ENCODE peak calls at places on chromosomes 5 and 9, in nine cellular contexts. One of them, this sample, is unnamed.
A peak's percentile ranks its signal among the peaks of the same experiment; 100 is the strongest.

GRCh38 chr9:1939926-1940368 is 75.2 kb upstream of the SMARCA2 start:
- DNase-seq in A549: peak; percentile 17
- DNase-seq in HCT116: peak; percentile 8
- DNase-seq in Peyer's patch: no peak
- DNase-seq in sigmoid colon: no peak
- DNase-seq in suprapubic skin: no peak
- DNase-seq in uterus: no peak
- DNase-seq in transverse colon: peak; percentile 22
- DNase-seq in heart left ventricle: no peak
- DNase-seq in this sample: no peak

GRCh38 chr5:79982136-79982535 is 8.9 kb downstream of the MTX3 start:
- DNase-seq in A549: no peak
- DNase-seq in HCT116: no peak
- DNase-seq in Peyer's patch: no peak
- DNase-seq in sigmoid colon: no peak
- DNase-seq in suprapubic skin: no peak
- DNase-seq in uterus: no peak
- DNase-seq in transverse colon: no peak
- DNase-seq in heart left ventricle: no peak
- DNase-seq in this sample: no peak

GRCh38 chr5:176319827-176320554 is 41.6 kb downstream of the KIAA1191 start:
- DNase-seq in A549: peak; percentile 7
- DNase-seq in HCT116: peak; percentile 10
- DNase-seq in Peyer's patch: no peak
- DNase-seq in sigmoid colon: no peak
- DNase-seq in suprapubic skin: no peak
- DNase-seq in uterus: no peak
- DNase-seq in transverse colon: no peak
- DNase-seq in heart left ventricle: no peak
- DNase-seq in this sample: no peak

GRCh38 chr5:80688648-80689420 is 34.1 kb upstream of the DHFR start:
- DNase-seq in A549: no peak
- DNase-seq in HCT116: no peak
- DNase-seq in Peyer's patch: no peak
- DNase-seq in sigmoid colon: no peak
- DNase-seq in suprapubic skin: no peak
- DNase-seq in uterus: no peak
- DNase-seq in transverse colon: no peak
- DNase-seq in heart left ventricle: no peak
- DNase-seq in this sample: no peak

GRCh38 chr9:14652729-14653377 is 40.4 kb downstream of the ZDHHC21 start:
- DNase-seq in A549: no peak
- DNase-seq in HCT116: no peak
- DNase-seq in Peyer's patch: no peak
- DNase-seq in sigmoid colon: no peak
- DNase-seq in suprapubic skin: no peak
- DNase-seq in uterus: no peak
- DNase-seq in transverse colon: no peak
- DNase-seq in heart left ventricle: no peak
- DNase-seq in this sample: no peak

GRCh38 chr5:10310073-10310779 is 2.5 kb upstream of the CMBL start:
- DNase-seq in A549: peak; percentile 71
- DNase-seq in HCT116: peak; percentile 69
- DNase-seq in Peyer's patch: peak; percentile 65
- DNase-seq in sigmoid colon: no peak
- DNase-seq in suprapubic skin: no peak
- DNase-seq in uterus: no peak
- DNase-seq in transverse colon: peak; percentile 39
- DNase-seq in heart left ventricle: no peak
- DNase-seq in this sample: no peak

GRCh38 chr5:54619732-54620582 is 102.4 kb downstream of the SNX18 start:
- DNase-seq in A549: no peak
- DNase-seq in HCT116: no peak
- DNase-seq in Peyer's patch: no peak
- DNase-seq in sigmoid colon: no peak
- DNase-seq in suprapubic skin: no peak
- DNase-seq in uterus: no peak
- DNase-seq in transverse colon: no peak
- DNase-seq in heart left ventricle: no peak
- DNase-seq in this sample: no peak

GRCh38 chr9:38417003-38417965 is 7.0 kb downstream of the IGFBPL1 start:
- DNase-seq in A549: peak; percentile 38
- DNase-seq in HCT116: peak; percentile 35
- DNase-seq in Peyer's patch: no peak
- DNase-seq in sigmoid colon: peak; percentile 24
- DNase-seq in suprapubic skin: no peak
- DNase-seq in uterus: no peak
- DNase-seq in transverse colon: peak; percentile 35
- DNase-seq in heart left ventricle: no peak
- DNase-seq in this sample: no peak

GRCh38 chr9:111064160-111064733 is 26.0 kb upstream of the LPAR1 start:
- DNase-seq in A549: no peak
- DNase-seq in HCT116: no peak
- DNase-seq in Peyer's patch: no peak
- DNase-seq in sigmoid colon: no peak
- DNase-seq in suprapubic skin: no peak
- DNase-seq in uterus: no peak
- DNase-seq in transverse colon: no peak
- DNase-seq in heart left ventricle: no peak
- DNase-seq in this sample: no peak

GRCh38 chr5:148559461-148559860 is 94.9 kb downstream of the HTR4 start:
- DNase-seq in A549: no peak
- DNase-seq in HCT116: no peak
- DNase-seq in Peyer's patch: no peak
- DNase-seq in sigmoid colon: no peak
- DNase-seq in suprapubic skin: no peak
- DNase-seq in uterus: no peak
- DNase-seq in transverse colon: peak; percentile 62
- DNase-seq in heart left ventricle: no peak
- DNase-seq in this sample: no peak

GRCh38 chr5:149153751-149154610 is 12.7 kb downstream of the ABLIM3 start:
- DNase-seq in A549: no peak
- DNase-seq in HCT116: no peak
- DNase-seq in Peyer's patch: no peak
- DNase-seq in sigmoid colon: no peak
- DNase-seq in suprapubic skin: peak; percentile 75
- DNase-seq in uterus: no peak
- DNase-seq in transverse colon: no peak
- DNase-seq in heart left ventricle: peak; percentile 69
- DNase-seq in this sample: no peak

GRCh38 chr5:24163091-24163490 is 481.7 kb downstream of the CDH10 start:
- DNase-seq in A549: peak; percentile 5
- DNase-seq in HCT116: no peak
- DNase-seq in Peyer's patch: no peak
- DNase-seq in sigmoid colon: no peak
- DNase-seq in suprapubic skin: no peak
- DNase-seq in uterus: no peak
- DNase-seq in transverse colon: no peak
- DNase-seq in heart left ventricle: no peak
- DNase-seq in this sample: no peak

GRCh38 chr9:132546148-132547051 is 36.0 kb upstream of the BARHL1 start:
- DNase-seq in A549: peak; percentile 50
- DNase-seq in HCT116: no peak
- DNase-seq in Peyer's patch: no peak
- DNase-seq in sigmoid colon: peak; percentile 74
- DNase-seq in suprapubic skin: no peak
- DNase-seq in uterus: no peak
- DNase-seq in transverse colon: no peak
- DNase-seq in heart left ventricle: peak; percentile 25
- DNase-seq in this sample: no peak

GRCh38 chr5:55691265-55692105 is 20.6 kb downstream of the SLC38A9 start:
- DNase-seq in A549: peak; percentile 27
- DNase-seq in HCT116: peak; percentile 33
- DNase-seq in Peyer's patch: no peak
- DNase-seq in sigmoid colon: no peak
- DNase-seq in suprapubic skin: no peak
- DNase-seq in uterus: no peak
- DNase-seq in transverse colon: no peak
- DNase-seq in heart left ventricle: no peak
- DNase-seq in this sample: no peak

GRCh38 chr9:111922324-111923013 is 25.9 kb downstream of the UGCG start:
- DNase-seq in A549: no peak
- DNase-seq in HCT116: no peak
- DNase-seq in Peyer's patch: no peak
- DNase-seq in sigmoid colon: no peak
- DNase-seq in suprapubic skin: no peak
- DNase-seq in uterus: no peak
- DNase-seq in transverse colon: no peak
- DNase-seq in heart left ventricle: no peak
- DNase-seq in this sample: no peak

GRCh38 chr9:86700601-86701000 is 246.7 kb downstream of the GAS1 start:
- DNase-seq in A549: no peak
- DNase-seq in HCT116: no peak
- DNase-seq in Peyer's patch: no peak
- DNase-seq in sigmoid colon: no peak
- DNase-seq in suprapubic skin: peak; percentile 70
- DNase-seq in uterus: peak; percentile 71
- DNase-seq in transverse colon: peak; percentile 12
- DNase-seq in heart left ventricle: peak; percentile 56
- DNase-seq in this sample: no peak

GRCh38 chr9:105119166-105119565 is 125.3 kb upstream of the SLC44A1 start:
- DNase-seq in A549: no peak
- DNase-seq in HCT116: no peak
- DNase-seq in Peyer's patch: no peak
- DNase-seq in sigmoid colon: no peak
- DNase-seq in suprapubic skin: no peak
- DNase-seq in uterus: no peak
- DNase-seq in transverse colon: no peak
- DNase-seq in heart left ventricle: no peak
- DNase-seq in this sample: no peak
- H3K27ac ChIP-seq in A549: no peak overlapping the region
- H3K27ac ChIP-seq in HCT116: no peak overlapping the region
- H3K27ac ChIP-seq in Peyer's patch: no peak overlapping the region
- H3K27ac ChIP-seq in sigmoid colon: peak overlapping the region; percentile 58
- H3K27ac ChIP-seq in suprapubic skin: no peak overlapping the region
- H3K27ac ChIP-seq in uterus: no peak overlapping the region
- H3K27ac ChIP-seq in transverse colon: peak overlapping the region; percentile 4
- H3K27ac ChIP-seq in heart left ventricle: no peak overlapping the region
- H3K27ac ChIP-seq in this sample: no peak overlapping the region

GRCh38 chr9:96641514-96641913 is 13.6 kb downstream of the PRXL2C start:
- DNase-seq in A549: no peak
- DNase-seq in HCT116: no peak
- DNase-seq in Peyer's patch: no peak
- DNase-seq in sigmoid colon: no peak
- DNase-seq in suprapubic skin: no peak
- DNase-seq in uterus: no peak
- DNase-seq in transverse colon: no peak
- DNase-seq in heart left ventricle: no peak
- DNase-seq in this sample: no peak

GRCh38 chr9:96651626-96652025 is 3.5 kb downstream of the PRXL2C start:
- DNase-seq in A549: peak; percentile 47
- DNase-seq in HCT116: no peak
- DNase-seq in Peyer's patch: no peak
- DNase-seq in sigmoid colon: no peak
- DNase-seq in suprapubic skin: no peak
- DNase-seq in uterus: no peak
- DNase-seq in transverse colon: no peak
- DNase-seq in heart left ventricle: no peak
- DNase-seq in this sample: no peak

GRCh38 chr9:96644137-96644536 is 11.0 kb downstream of the PRXL2C start:
- DNase-seq in A549: no peak
- DNase-seq in HCT116: no peak
- DNase-seq in Peyer's patch: no peak
- DNase-seq in sigmoid colon: no peak
- DNase-seq in suprapubic skin: no peak
- DNase-seq in uterus: no peak
- DNase-seq in transverse colon: no peak
- DNase-seq in heart left ventricle: no peak
- DNase-seq in this sample: no peak

GRCh38 chr9:96649620-96650323 is 5.3 kb downstream of the PRXL2C start:
- DNase-seq in A549: no peak
- DNase-seq in HCT116: no peak
- DNase-seq in Peyer's patch: no peak
- DNase-seq in sigmoid colon: no peak
- DNase-seq in suprapubic skin: no peak
- DNase-seq in uterus: no peak
- DNase-seq in transverse colon: no peak
- DNase-seq in heart left ventricle: no peak
- DNase-seq in this sample: no peak

GRCh38 chr9:96646081-96646991 is 8.8 kb downstream of the PRXL2C start:
- DNase-seq in A549: no peak
- DNase-seq in HCT116: no peak
- DNase-seq in Peyer's patch: no peak
- DNase-seq in sigmoid colon: no peak
- DNase-seq in suprapubic skin: peak; percentile 83
- DNase-seq in uterus: no peak
- DNase-seq in transverse colon: no peak
- DNase-seq in heart left ventricle: no peak
- DNase-seq in this sample: no peak
- TF ChIP-seq POLR2A in A549: no peak
- TF ChIP-seq POLR2A in HCT116: no peak
- TF ChIP-seq POLR2A in Peyer's patch: no peak
- TF ChIP-seq POLR2A in sigmoid colon: no peak
- TF ChIP-seq POLR2A in suprapubic skin: no peak
- TF ChIP-seq POLR2A in uterus: no peak
- TF ChIP-seq POLR2A in transverse colon: no peak
- TF ChIP-seq POLR2A in heart left ventricle: no peak
- TF ChIP-seq POLR2A in this sample: no peak

DNA sequence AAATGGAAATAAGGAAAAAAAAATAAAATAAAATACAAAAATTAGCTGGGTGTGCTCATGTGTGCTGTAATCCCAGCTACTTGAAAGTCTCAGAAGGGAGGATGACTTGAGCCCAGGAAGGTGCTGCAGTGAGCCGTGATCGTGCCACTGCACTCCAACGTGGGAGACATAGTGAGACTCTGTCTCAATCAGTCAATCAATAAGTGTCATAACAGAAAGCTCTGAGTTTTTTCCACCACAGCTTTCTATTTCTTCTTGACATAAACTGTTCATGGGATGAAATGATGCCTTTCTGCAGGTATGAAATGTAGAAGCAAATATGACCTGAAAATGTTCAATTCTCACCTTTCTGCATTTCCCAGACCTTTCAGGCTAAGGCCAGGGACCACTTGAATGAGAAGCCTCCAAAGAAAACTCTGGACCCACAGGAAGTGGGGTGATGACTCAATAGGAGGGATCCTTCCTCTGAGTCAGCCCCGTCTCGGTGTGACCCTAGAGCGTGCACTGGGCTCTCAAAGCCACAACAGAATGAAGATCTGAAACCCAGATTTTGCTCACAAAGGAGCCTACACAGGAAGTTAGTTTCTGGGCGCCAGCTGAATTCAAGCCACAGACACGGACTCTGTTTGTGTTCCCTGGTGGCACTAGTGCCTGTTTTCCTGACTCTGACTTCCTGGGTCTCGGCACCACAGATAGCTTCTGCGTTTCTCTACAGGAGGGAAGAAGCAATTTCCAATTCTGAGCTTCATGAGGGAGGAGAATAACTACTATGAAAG is 62.0 kb downstream of the ANKH start:
- DNase-seq in A549: peak; percentile 37
- DNase-seq in HCT116: peak; percentile 79
- DNase-seq in Peyer's patch: no peak
- DNase-seq in sigmoid colon: peak; percentile 73
- DNase-seq in suprapubic skin: peak; percentile 70
- DNase-seq in uterus: no peak
- DNase-seq in transverse colon: peak; percentile 54
- DNase-seq in heart left ventricle: peak; percentile 63
- DNase-seq in this sample: no peak
- H3K27ac ChIP-seq in A549: no peak overlapping the region
- H3K27ac ChIP-seq in HCT116: peak overlapping the region; percentile 79
- H3K27ac ChIP-seq in Peyer's patch: peak overlapping the region; percentile 62
- H3K27ac ChIP-seq in sigmoid colon: no peak overlapping the region
- H3K27ac ChIP-seq in suprapubic skin: peak overlapping the region; percentile 50
- H3K27ac ChIP-seq in uterus: no peak overlapping the region
- H3K27ac ChIP-seq in transverse colon: peak overlapping the region; percentile 64
- H3K27ac ChIP-seq in heart left ventricle: peak overlapping the region; percentile 74
- H3K27ac ChIP-seq in this sample: no peak overlapping the region

GRCh38 chr5:104297076-104297475 is 734.5 kb upstream of the NUDT12 start:
- DNase-seq in A549: no peak
- DNase-seq in HCT116: peak; percentile 3
- DNase-seq in Peyer's patch: no peak
- DNase-seq in sigmoid colon: no peak
- DNase-seq in suprapubic skin: no peak
- DNase-seq in uterus: no peak
- DNase-seq in transverse colon: no peak
- DNase-seq in heart left ventricle: no peak
- DNase-seq in this sample: no peak
- TF ChIP-seq POLR2A in A549: no peak
- TF ChIP-seq POLR2A in HCT116: no peak
- TF ChIP-seq POLR2A in Peyer's patch: no peak
- TF ChIP-seq POLR2A in sigmoid colon: no peak
- TF ChIP-seq POLR2A in suprapubic skin: no peak
- TF ChIP-seq POLR2A in uterus: no peak
- TF ChIP-seq POLR2A in transverse colon: no peak
- TF ChIP-seq POLR2A in heart left ventricle: no peak
- TF ChIP-seq POLR2A in this sample: no peak

This sample was measured in vagina.